ENCODE peak calls at places on chromosomes 7 and 10, in six cellular contexts. G is EL; D is SJSA1; B is psoas muscle; V is amygdala; K is stimulated activated CD4-positive, alpha-beta T cell treated with anti-CD3 and anti-CD28 coated beads, TNF-alpha, amount 100 ng/mL, for 24 hours. P is an unnamed sample.

GRCh38 chr10:4931587-4931986 is 31.6 kb upstream of the AKR1C1 start:
- DNase-seq in G (no peak), D (no peak), B (no peak), V (no peak), K (no peak), P (no peak)

GRCh38 chr10:7027913-7028808 is 382.7 kb downstream of the SFMBT2 start:
- DNase-seq in G (peak), D (no peak), B (no peak), V (no peak), K (no peak), P (no peak)

GRCh38 chr7:158397885-158398284 is 189.7 kb downstream of the PTPRN2 start:
- DNase-seq in G (no peak), D (no peak), B (no peak), V (no peak), K (no peak), P (no peak)

GRCh38 chr7:96426685-96427084 is 104.8 kb upstream of the SLC25A13 start:
- DNase-seq in G (no peak), D (no peak), B (no peak), V (no peak), K (no peak), P (no peak)

GRCh38 chr7:42159150-42159549 is 77.9 kb downstream of the GLI3 start:
- DNase-seq in G (no peak), D (no peak), B (no peak), V (no peak), K (no peak), P (no peak)

GRCh38 chr10:29681700-29682444 is 47.1 kb upstream of the SVIL start:
- DNase-seq in G (no peak), D (no peak), B (no peak), V (no peak), K (peak), P (no peak)

GRCh38 chr10:86355571-86356038 is 11.0 kb downstream of the GRID1 start:
- DNase-seq in G (no peak), D (no peak), B (peak), V (peak), K (no peak), P (no peak)

GRCh38 chr7:35676211-35676610 is 18.7 kb downstream of the HERPUD2 start:
- DNase-seq in G (no peak), D (no peak), B (no peak), V (no peak), K (no peak), P (no peak)

GRCh38 chr10:102628451-102628911 is 15.8 kb upstream of the TRIM8 start:
- DNase-seq in G (peak), D (peak), B (peak), V (peak), K (no peak), P (no peak)

GRCh38 chr7:22143496-22143895 is 197.8 kb upstream of the CDCA7L start:
- DNase-seq in G (no peak), D (no peak), B (no peak), V (no peak), K (no peak), P (no peak)

GRCh38 chr10:70055550-70055949 is 2.9 kb downstream of the MACROH2A2 start:
- DNase-seq in G (peak), D (no peak), B (no peak), V (no peak), K (no peak), P (no peak)

GRCh38 chr7:21773326-21773725 is 172.4 kb downstream of the CDCA7L start:
- DNase-seq in G (no peak), D (no peak), B (no peak), V (no peak), K (no peak), P (no peak)

GRCh38 chr7:50393547-50394252 is 56.5 kb downstream of the FIGNL1 start:
- DNase-seq in G (no peak), D (no peak), B (no peak), V (no peak), K (peak), P (no peak)

GRCh38 chr7:98617051-98617959 is at the start of gene NPTX2:
- DNase-seq in G (no peak), D (peak), B (peak), V (peak), K (peak), P (no peak)

GRCh38 chr10:96257944-96258343 is 13.4 kb downstream of the BLNK start:
- DNase-seq in G (no peak), D (no peak), B (no peak), V (no peak), K (no peak), P (no peak)